ENCODE peak calls at places on chromosome 10, in five cellular contexts. One of them, this sample, is unnamed.

GRCh38 chr10:79487296-79488194 is 24.8 kb upstream of the EIF5AL1 start:
- DNase-seq in GM23248: peak
- DNase-seq in trophoblast cell: peak
- DNase-seq in K562: peak
- DNase-seq in IMR-90: peak
- DNase-seq in this sample: peak

GRCh38 chr10:63166742-63167258 is 33.7 kb downstream of the NRBF2 start:
- DNase-seq in GM23248: peak
- DNase-seq in trophoblast cell: peak
- DNase-seq in K562: peak
- DNase-seq in IMR-90: peak
- DNase-seq in this sample: peak

GRCh38 chr10:103262229-103262628 is 14.7 kb upstream of the INA start:
- DNase-seq in GM23248: peak
- DNase-seq in trophoblast cell: no peak
- DNase-seq in K562: no peak
- DNase-seq in IMR-90: no peak
- DNase-seq in this sample: no peak

GRCh38 chr10:71752391-71753090 is 20.8 kb downstream of the VSIR start:
- DNase-seq in GM23248: no peak
- DNase-seq in trophoblast cell: no peak
- DNase-seq in K562: no peak
- DNase-seq in IMR-90: peak
- DNase-seq in this sample: no peak

GRCh38 chr10:111076682-111077661 is at the start of gene ADRA2A:
- DNase-seq in GM23248: peak
- DNase-seq in trophoblast cell: peak
- DNase-seq in K562: no peak
- DNase-seq in IMR-90: peak
- DNase-seq in this sample: peak

GRCh38 chr10:110076559-110077318 is 69.0 kb downstream of the ADD3 start:
- DNase-seq in GM23248: peak
- DNase-seq in trophoblast cell: peak
- DNase-seq in K562: peak
- DNase-seq in IMR-90: peak
- DNase-seq in this sample: peak

GRCh38 chr10:43204943-43205671 is 61.8 kb downstream of the RASGEF1A start:
- DNase-seq in GM23248: peak
- DNase-seq in trophoblast cell: peak
- DNase-seq in K562: peak
- DNase-seq in IMR-90: peak
- DNase-seq in this sample: peak

GRCh38 chr10:93080350-93081046 is 6.8 kb downstream of the CYP26A1 start:
- DNase-seq in GM23248: peak
- DNase-seq in trophoblast cell: peak
- DNase-seq in K562: peak
- DNase-seq in IMR-90: peak
- DNase-seq in this sample: peak

GRCh38 chr10:59903871-59904270 is 2.5 kb downstream of the CCDC6 start:
- DNase-seq in GM23248: peak
- DNase-seq in trophoblast cell: no peak
- DNase-seq in K562: no peak
- DNase-seq in IMR-90: peak
- DNase-seq in this sample: no peak

GRCh38 chr10:48462482-48463020 is 142.3 kb downstream of the ARHGAP22 start:
- DNase-seq in GM23248: no peak
- DNase-seq in trophoblast cell: no peak
- DNase-seq in K562: no peak
- DNase-seq in IMR-90: no peak
- DNase-seq in this sample: no peak

GRCh38 chr10:111831058-111831457 is 352.5 kb downstream of the GPAM start:
- DNase-seq in GM23248: no peak
- DNase-seq in trophoblast cell: no peak
- DNase-seq in K562: no peak
- DNase-seq in IMR-90: no peak
- DNase-seq in this sample: no peak

GRCh38 chr10:52706347-52707070 is 66.1 kb downstream of the MBL2 start:
- DNase-seq in GM23248: peak
- DNase-seq in trophoblast cell: no peak
- DNase-seq in K562: no peak
- DNase-seq in IMR-90: no peak
- DNase-seq in this sample: no peak

GRCh38 chr10:4067552-4068254 is 282.7 kb upstream of the KLF6 start:
- DNase-seq in GM23248: peak
- DNase-seq in trophoblast cell: no peak
- DNase-seq in K562: no peak
- DNase-seq in IMR-90: no peak
- DNase-seq in this sample: no peak

GRCh38 chr10:46227571-46228075 is 59.2 kb upstream of the ANTXRL start:
- DNase-seq in GM23248: no peak
- DNase-seq in trophoblast cell: no peak
- DNase-seq in K562: no peak
- DNase-seq in IMR-90: no peak
- DNase-seq in this sample: no peak

GRCh38 chr10:3203972-3204371 is 31.4 kb upstream of the PITRM1 start:
- DNase-seq in GM23248: no peak
- DNase-seq in trophoblast cell: no peak
- DNase-seq in K562: no peak
- DNase-seq in IMR-90: no peak
- DNase-seq in this sample: no peak

GRCh38 chr10:23432161-23432560 is 6.7 kb upstream of the OTUD1 start:
- DNase-seq in GM23248: peak
- DNase-seq in trophoblast cell: no peak
- DNase-seq in K562: no peak
- DNase-seq in IMR-90: no peak
- DNase-seq in this sample: peak

GRCh38 chr10:43316988-43317387 is 50.1 kb upstream of the RASGEF1A start:
- DNase-seq in GM23248: no peak
- DNase-seq in trophoblast cell: no peak
- DNase-seq in K562: no peak
- DNase-seq in IMR-90: no peak
- DNase-seq in this sample: no peak

GRCh38 chr10:120392245-120392644 is 64.8 kb upstream of the PLPP4 start:
- DNase-seq in GM23248: peak
- DNase-seq in trophoblast cell: no peak
- DNase-seq in K562: no peak
- DNase-seq in IMR-90: no peak
- DNase-seq in this sample: no peak

GRCh38 chr10:1467450-1467849 is 269.9 kb downstream of the ADARB2 start:
- DNase-seq in GM23248: no peak
- DNase-seq in trophoblast cell: no peak
- DNase-seq in K562: no peak
- DNase-seq in IMR-90: no peak
- DNase-seq in this sample: no peak

GRCh38 chr10:12556057-12556456 is 206.7 kb downstream of the CAMK1D start:
- DNase-seq in GM23248: no peak
- DNase-seq in trophoblast cell: no peak
- DNase-seq in K562: no peak
- DNase-seq in IMR-90: no peak
- DNase-seq in this sample: no peak

GRCh38 chr10:124259139-124259825 is 159.4 kb downstream of the OAT start:
- DNase-seq in GM23248: no peak
- DNase-seq in trophoblast cell: peak
- DNase-seq in K562: no peak
- DNase-seq in IMR-90: no peak
- DNase-seq in this sample: no peak
- H3K4me2 ChIP-seq in GM23248: no peak
- H3K4me2 ChIP-seq in trophoblast cell: no peak
- H3K4me2 ChIP-seq in K562: no peak
- H3K4me2 ChIP-seq in IMR-90: no peak
- H3K4me2 ChIP-seq in this sample: no peak

GRCh38 chr10:132707776-132708171 is 78.2 kb downstream of the NKX6-2 start:
- DNase-seq in GM23248: no peak
- DNase-seq in trophoblast cell: no peak
- DNase-seq in K562: no peak
- DNase-seq in IMR-90: no peak
- DNase-seq in this sample: no peak

GRCh38 chr10:132706701-132707100 is 79.2 kb downstream of the NKX6-2 start:
- DNase-seq in GM23248: no peak
- DNase-seq in trophoblast cell: no peak
- DNase-seq in K562: no peak
- DNase-seq in IMR-90: no peak
- DNase-seq in this sample: no peak

GRCh38 chr10:132705943-132706342 is 80.0 kb downstream of the NKX6-2 start:
- DNase-seq in GM23248: peak
- DNase-seq in trophoblast cell: no peak
- DNase-seq in K562: no peak
- DNase-seq in IMR-90: no peak
- DNase-seq in this sample: no peak

GRCh38 chr10:132708441-132708840 is 77.5 kb downstream of the NKX6-2 start:
- DNase-seq in GM23248: no peak
- DNase-seq in trophoblast cell: no peak
- DNase-seq in K562: no peak
- DNase-seq in IMR-90: no peak
- DNase-seq in this sample: no peak

DNA sequence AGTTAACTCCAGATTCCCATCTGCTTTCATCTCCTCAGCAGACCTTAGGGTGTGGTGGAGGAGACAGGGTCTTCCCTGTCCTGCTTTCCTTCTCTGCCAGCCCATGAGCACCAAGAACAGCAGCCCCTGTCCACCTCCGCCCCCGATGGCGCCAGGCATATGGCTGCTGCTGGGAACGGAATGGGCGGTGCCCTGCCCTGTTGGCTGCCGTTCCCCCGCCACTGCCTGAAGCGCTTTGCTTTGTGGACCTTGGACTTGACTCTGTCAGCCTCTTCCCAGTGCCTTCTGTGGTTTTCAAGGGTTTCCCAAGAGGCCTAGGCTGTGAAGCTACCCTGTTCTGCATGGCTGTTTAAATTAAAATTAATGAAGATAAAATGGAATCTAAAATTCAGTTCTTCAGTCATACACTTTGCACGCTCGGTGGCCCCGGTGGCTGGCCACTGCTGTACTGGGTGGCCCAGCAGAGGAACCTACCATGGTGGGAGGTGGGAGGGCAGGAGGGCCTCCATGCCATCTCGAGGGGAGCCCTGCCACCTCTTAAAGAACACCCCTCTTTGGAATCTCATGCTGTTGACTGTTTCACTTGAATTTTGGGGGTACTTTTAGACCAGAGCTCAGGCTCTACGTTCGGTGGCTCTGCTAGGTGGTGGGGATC is 78.7 kb downstream of the NKX6-2 start:
- DNase-seq in GM23248: no peak
- DNase-seq in trophoblast cell: no peak
- DNase-seq in K562: no peak
- DNase-seq in IMR-90: no peak
- DNase-seq in this sample: no peak
- H3K4me2 ChIP-seq in GM23248: no peak
- H3K4me2 ChIP-seq in trophoblast cell: no peak
- H3K4me2 ChIP-seq in K562: no peak
- H3K4me2 ChIP-seq in IMR-90: no peak
- H3K4me2 ChIP-seq in this sample: no peak

DNA sequence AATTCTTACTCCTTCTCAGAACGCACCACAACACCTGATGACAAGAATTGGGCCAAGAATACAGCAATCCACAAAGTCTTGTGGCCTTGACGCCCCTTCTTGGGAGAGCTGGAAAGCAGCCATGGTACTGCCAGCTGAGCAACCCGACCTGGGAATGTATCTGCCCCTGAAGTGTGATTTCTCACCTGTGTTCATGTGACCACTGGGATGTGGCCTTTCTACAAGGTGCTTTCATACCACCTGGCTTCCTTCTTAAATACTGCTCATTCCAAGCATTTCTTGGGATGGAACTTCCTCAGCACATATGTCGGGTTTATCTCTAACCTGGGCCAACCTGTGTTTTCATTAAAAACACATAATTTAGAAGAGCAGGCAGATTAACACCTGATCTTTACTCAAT is 72.1 kb downstream of the HTR7 start:
- DNase-seq in GM23248: no peak
- DNase-seq in trophoblast cell: peak
- DNase-seq in K562: no peak
- DNase-seq in IMR-90: no peak
- DNase-seq in this sample: no peak
- H3K4me2 ChIP-seq in GM23248: no peak
- H3K4me2 ChIP-seq in trophoblast cell: no peak
- H3K4me2 ChIP-seq in K562: no peak
- H3K4me2 ChIP-seq in IMR-90: no peak
- H3K4me2 ChIP-seq in this sample: no peak

GRCh38 chr10:29607576-29607975 is 27.2 kb downstream of the SVIL start:
- DNase-seq in GM23248: no peak
- DNase-seq in trophoblast cell: no peak
- DNase-seq in K562: no peak
- DNase-seq in IMR-90: no peak
- DNase-seq in this sample: no peak
- H3K4me2 ChIP-seq in GM23248: no peak
- H3K4me2 ChIP-seq in trophoblast cell: no peak
- H3K4me2 ChIP-seq in K562: no peak
- H3K4me2 ChIP-seq in IMR-90: no peak
- H3K4me2 ChIP-seq in this sample: no peak

GRCh38 chr10:116015922-116016321 is 257.1 kb downstream of the GFRA1 start:
- DNase-seq in GM23248: no peak
- DNase-seq in trophoblast cell: peak
- DNase-seq in K562: no peak
- DNase-seq in IMR-90: no peak
- DNase-seq in this sample: no peak
- H3K4me2 ChIP-seq in GM23248: no peak
- H3K4me2 ChIP-seq in trophoblast cell: no peak
- H3K4me2 ChIP-seq in K562: no peak
- H3K4me2 ChIP-seq in IMR-90: no peak
- H3K4me2 ChIP-seq in this sample: no peak

GRCh38 chr10:14244147-14244546 is 86.6 kb downstream of the FRMD4A start:
- DNase-seq in GM23248: no peak
- DNase-seq in trophoblast cell: no peak
- DNase-seq in K562: peak
- DNase-seq in IMR-90: peak
- DNase-seq in this sample: no peak

GRCh38 chr10:14244801-14245211 is 85.9 kb downstream of the FRMD4A start:
- DNase-seq in GM23248: peak
- DNase-seq in trophoblast cell: peak
- DNase-seq in K562: no peak
- DNase-seq in IMR-90: peak
- DNase-seq in this sample: no peak

GRCh38 chr10:14236341-14236740 is 94.4 kb downstream of the FRMD4A start:
- DNase-seq in GM23248: no peak
- DNase-seq in trophoblast cell: no peak
- DNase-seq in K562: no peak
- DNase-seq in IMR-90: no peak
- DNase-seq in this sample: no peak

GRCh38 chr10:14240253-14241189 is 90.2 kb downstream of the FRMD4A start:
- DNase-seq in GM23248: peak
- DNase-seq in trophoblast cell: no peak
- DNase-seq in K562: no peak
- DNase-seq in IMR-90: peak
- DNase-seq in this sample: no peak

GRCh38 chr10:14241196-14241595 is 89.5 kb downstream of the FRMD4A start:
- DNase-seq in GM23248: no peak
- DNase-seq in trophoblast cell: no peak
- DNase-seq in K562: no peak
- DNase-seq in IMR-90: no peak
- DNase-seq in this sample: no peak
- H3K4me2 ChIP-seq in GM23248: no peak
- H3K4me2 ChIP-seq in trophoblast cell: no peak
- H3K4me2 ChIP-seq in K562: no peak
- H3K4me2 ChIP-seq in IMR-90: no peak
- H3K4me2 ChIP-seq in this sample: no peak

GRCh38 chr10:77005901-77006300 is 631.7 kb downstream of the KCNMA1 start:
- DNase-seq in GM23248: no peak
- DNase-seq in trophoblast cell: no peak
- DNase-seq in K562: no peak
- DNase-seq in IMR-90: no peak
- DNase-seq in this sample: no peak
- H3K4me2 ChIP-seq in GM23248: no peak
- H3K4me2 ChIP-seq in trophoblast cell: no peak
- H3K4me2 ChIP-seq in K562: no peak
- H3K4me2 ChIP-seq in IMR-90: no peak
- H3K4me2 ChIP-seq in this sample: no peak

GRCh38 chr10:35377050-35377723 is 40.9 kb downstream of the CCNY start:
- DNase-seq in GM23248: peak
- DNase-seq in trophoblast cell: no peak
- DNase-seq in K562: no peak
- DNase-seq in IMR-90: no peak
- DNase-seq in this sample: no peak
- H3K4me2 ChIP-seq in GM23248: no peak
- H3K4me2 ChIP-seq in trophoblast cell: no peak
- H3K4me2 ChIP-seq in K562: peak
- H3K4me2 ChIP-seq in IMR-90: no peak
- H3K4me2 ChIP-seq in this sample: no peak